ENCODE peak calls at places on chromosomes 16 and 17, in five cellular contexts. S is fibroblast of lung, V is mucosa of gallbladder, U is mesendoderm, X is hypothalamus. K is an unnamed sample.

GRCh38 chr16:4264546-4264945 is 8.3 kb downstream of the TFAP4 start:
- DNase-seq in S (peak; percentile 27), V (no peak), U (no peak), X (no peak), K (no peak)

GRCh38 chr17:38701504-38702165 is 3.4 kb upstream of the MLLT6 start:
- DNase-seq in S (no peak), V (no peak), U (peak; percentile 54), X (no peak), K (peak; percentile 91)

GRCh38 chr17:59877965-59878364 is 14.8 kb downstream of the TUBD1 start:
- DNase-seq in S (no peak), V (no peak), U (no peak), X (no peak), K (no peak)

GRCh38 chr16:81627024-81627423 is 152.1 kb upstream of the PLCG2 start:
- DNase-seq in S (no peak), V (no peak), U (no peak), X (no peak), K (no peak)

GRCh38 chr16:23125277-23125676 is 24.0 kb downstream of the USP31 start:
- DNase-seq in S (no peak), V (no peak), U (no peak), X (no peak), K (no peak)

GRCh38 chr17:42078396-42079042 is 19.8 kb downstream of the ZNF385C start:
- DNase-seq in S (no peak), V (no peak), U (no peak), X (no peak), K (no peak)

GRCh38 chr16:66421891-66422290 is 5.2 kb upstream of the BEAN1 start:
- DNase-seq in S (no peak), V (no peak), U (no peak), X (no peak), K (no peak)

GRCh38 chr16:28880589-28880915 is 2.3 kb downstream of the ATP2A1 start:
- DNase-seq in S (no peak), V (no peak), U (no peak), X (no peak), K (no peak)

GRCh38 chr16:31474173-31474714 is 2.3 kb downstream of the TGFB1I1 start:
- DNase-seq in S (peak; percentile 90), V (no peak), U (peak; percentile 26), X (no peak), K (no peak)

GRCh38 chr17:30556374-30557332 is 79.4 kb downstream of the GOSR1 start:
- DNase-seq in S (no peak), V (no peak), U (no peak), X (no peak), K (no peak)

GRCh38 chr17:34125921-34126320 is 129.2 kb upstream of the CCL2 start:
- DNase-seq in S (no peak), V (no peak), U (no peak), X (no peak), K (no peak)

GRCh38 chr17:6159541-6160187 is 89.5 kb downstream of the WSCD1 start:
- DNase-seq in S (no peak), V (no peak), U (no peak), X (no peak), K (no peak)

GRCh38 chr17:43768382-43768781 is 9.8 kb upstream of the SOST start:
- DNase-seq in S (no peak), V (peak; percentile 71), U (no peak), X (no peak), K (no peak)

GRCh38 chr16:80719573-80719972 is 84.8 kb downstream of the CDYL2 start:
- DNase-seq in S (no peak), V (no peak), U (no peak), X (no peak), K (no peak)

GRCh38 chr16:66917741-66918140 is 944 bp downstream of the CDH16 start:
- DNase-seq in S (no peak), V (no peak), U (no peak), X (no peak), K (no peak)

GRCh38 chr16:50810241-50810965 is 68.5 kb downstream of the CYLD start:
- DNase-seq in S (no peak), V (no peak), U (no peak), X (no peak), K (no peak)

GRCh38 chr16:51820176-51820575 is 669.1 kb upstream of the SALL1 start:
- DNase-seq in S (no peak), V (no peak), U (no peak), X (no peak), K (no peak)

GRCh38 chr17:19744922-19745757 is 3.0 kb downstream of the ALDH3A1 start:
- DNase-seq in S (peak; percentile 63), V (peak; percentile 93), U (peak; percentile 93), X (peak; percentile 61), K (peak; percentile 97)

GRCh38 chr17:80709090-80709695 is 164.6 kb downstream of the RPTOR start:
- DNase-seq in S (no peak), V (no peak), U (no peak), X (no peak), K (no peak)

GRCh38 chr17:67385122-67385988 is 8.3 kb downstream of the PITPNC1 start:
- DNase-seq in S (no peak), V (no peak), U (peak; percentile 50), X (no peak), K (no peak)

GRCh38 chr17:76686538-76687277 is 24.1 kb downstream of the MXRA7 start:
- DNase-seq in S (no peak), V (no peak), U (no peak), X (no peak), K (no peak)